ENCODE peak calls at places on chromosomes 11 and 22, in six cellular contexts. One of them, this sample, is unnamed.
A peak's percentile ranks its signal among the peaks of the same experiment; 100 is the strongest.

GRCh38 chr22:17570851-17571631 is 7.7 kb downstream of the SLC25A18 start:
- DNase-seq in A549: no peak
- DNase-seq in body of pancreas: peak; percentile 67
- DNase-seq in sigmoid colon: peak; percentile 98
- DNase-seq in erythroblast: no peak
- DNase-seq in adrenal gland: peak; percentile 73
- DNase-seq in this sample: no peak

GRCh38 chr22:47165338-47165931 is 403.0 kb downstream of the TBC1D22A start:
- DNase-seq in A549: no peak
- DNase-seq in body of pancreas: peak; percentile 10
- DNase-seq in sigmoid colon: peak; percentile 58
- DNase-seq in erythroblast: no peak
- DNase-seq in adrenal gland: peak; percentile 5
- DNase-seq in this sample: no peak

GRCh38 chr11:64843971-64844329 is 503 bp downstream of the CDC42BPG start:
- DNase-seq in A549: no peak
- DNase-seq in body of pancreas: peak; percentile 40
- DNase-seq in sigmoid colon: no peak
- DNase-seq in erythroblast: no peak
- DNase-seq in adrenal gland: no peak
- DNase-seq in this sample: no peak

GRCh38 chr11:2690596-2691354 is 9.0 kb downstream of the KCNQ1OT1 start:
- DNase-seq in A549: no peak
- DNase-seq in body of pancreas: peak; percentile 6
- DNase-seq in sigmoid colon: peak; percentile 43
- DNase-seq in erythroblast: no peak
- DNase-seq in adrenal gland: peak; percentile 12
- DNase-seq in this sample: no peak

GRCh38 chr22:43136255-43136654 is 6.9 kb downstream of the MCAT start:
- DNase-seq in A549: peak; percentile 25
- DNase-seq in body of pancreas: no peak
- DNase-seq in sigmoid colon: no peak
- DNase-seq in erythroblast: peak; percentile 68
- DNase-seq in adrenal gland: peak; percentile 49
- DNase-seq in this sample: peak; percentile 85

GRCh38 chr11:76805206-76805913 is 22.2 kb downstream of the TSKU start:
- DNase-seq in A549: peak; percentile 75
- DNase-seq in body of pancreas: no peak
- DNase-seq in sigmoid colon: no peak
- DNase-seq in erythroblast: no peak
- DNase-seq in adrenal gland: no peak
- DNase-seq in this sample: no peak

GRCh38 chr11:119691020-119691666 is 37.9 kb downstream of the NECTIN1 start:
- DNase-seq in A549: no peak
- DNase-seq in body of pancreas: no peak
- DNase-seq in sigmoid colon: no peak
- DNase-seq in erythroblast: no peak
- DNase-seq in adrenal gland: no peak
- DNase-seq in this sample: no peak

GRCh38 chr22:35648066-35649025 is at the start of gene APOL6:
- DNase-seq in A549: peak; percentile 23
- DNase-seq in body of pancreas: peak; percentile 26
- DNase-seq in sigmoid colon: peak; percentile 74
- DNase-seq in erythroblast: peak; percentile 82
- DNase-seq in adrenal gland: no peak
- DNase-seq in this sample: peak; percentile 43

GRCh38 chr11:44260081-44260480 is 49.9 kb downstream of the ALX4 start:
- DNase-seq in A549: no peak
- DNase-seq in body of pancreas: no peak
- DNase-seq in sigmoid colon: no peak
- DNase-seq in erythroblast: no peak
- DNase-seq in adrenal gland: no peak
- DNase-seq in this sample: no peak

GRCh38 chr11:3132271-3132781 is 32.8 kb downstream of the OSBPL5 start:
- DNase-seq in A549: no peak
- DNase-seq in body of pancreas: no peak
- DNase-seq in sigmoid colon: peak; percentile 46
- DNase-seq in erythroblast: no peak
- DNase-seq in adrenal gland: peak; percentile 6
- DNase-seq in this sample: no peak

GRCh38 chr11:118214210-118214914 is 10.4 kb downstream of the JAML start:
- DNase-seq in A549: no peak
- DNase-seq in body of pancreas: no peak
- DNase-seq in sigmoid colon: no peak
- DNase-seq in erythroblast: no peak
- DNase-seq in adrenal gland: peak; percentile 26
- DNase-seq in this sample: no peak

GRCh38 chr11:84091212-84091986 is 805.2 kb upstream of the CCDC90B start:
- DNase-seq in A549: no peak
- DNase-seq in body of pancreas: no peak
- DNase-seq in sigmoid colon: no peak
- DNase-seq in erythroblast: no peak
- DNase-seq in adrenal gland: peak; percentile 53
- DNase-seq in this sample: no peak

GRCh38 chr11:72189448-72190250 is 2.3 kb upstream of the FOLR1 start:
- DNase-seq in A549: no peak
- DNase-seq in body of pancreas: peak; percentile 51
- DNase-seq in sigmoid colon: no peak
- DNase-seq in erythroblast: no peak
- DNase-seq in adrenal gland: peak; percentile 21
- DNase-seq in this sample: no peak

GRCh38 chr11:96103102-96103501 is 179.2 kb upstream of the MTMR2 start:
- DNase-seq in A549: no peak
- DNase-seq in body of pancreas: no peak
- DNase-seq in sigmoid colon: no peak
- DNase-seq in erythroblast: no peak
- DNase-seq in adrenal gland: no peak
- DNase-seq in this sample: no peak

GRCh38 chr11:57475191-57475590 is 14.9 kb downstream of the RTN4RL2 start:
- DNase-seq in A549: no peak
- DNase-seq in body of pancreas: no peak
- DNase-seq in sigmoid colon: no peak
- DNase-seq in erythroblast: no peak
- DNase-seq in adrenal gland: no peak
- DNase-seq in this sample: no peak

GRCh38 chr22:50059185-50059880 is 1.2 kb upstream of the TTLL8 start:
- DNase-seq in A549: peak; percentile 29
- DNase-seq in body of pancreas: no peak
- DNase-seq in sigmoid colon: no peak
- DNase-seq in erythroblast: no peak
- DNase-seq in adrenal gland: no peak
- DNase-seq in this sample: no peak

GRCh38 chr11:90448280-90448679 is 225.4 kb upstream of the CHORDC1 start:
- DNase-seq in A549: no peak
- DNase-seq in body of pancreas: no peak
- DNase-seq in sigmoid colon: no peak
- DNase-seq in erythroblast: no peak
- DNase-seq in adrenal gland: no peak
- DNase-seq in this sample: no peak

GRCh38 chr11:65861533-65862183 is 1.4 kb downstream of the MUS81 start:
- DNase-seq in A549: no peak
- DNase-seq in body of pancreas: no peak
- DNase-seq in sigmoid colon: peak; percentile 70
- DNase-seq in erythroblast: no peak
- DNase-seq in adrenal gland: no peak
- DNase-seq in this sample: no peak

GRCh38 chr22:50139843-50140415 is 30.6 kb upstream of the PANX2 start:
- DNase-seq in A549: no peak
- DNase-seq in body of pancreas: no peak
- DNase-seq in sigmoid colon: no peak
- DNase-seq in erythroblast: no peak
- DNase-seq in adrenal gland: no peak
- DNase-seq in this sample: no peak

GRCh38 chr22:45422237-45422983 is 8.9 kb downstream of the RIBC2 start:
- DNase-seq in A549: no peak
- DNase-seq in body of pancreas: no peak
- DNase-seq in sigmoid colon: no peak
- DNase-seq in erythroblast: no peak
- DNase-seq in adrenal gland: no peak
- DNase-seq in this sample: no peak

GRCh38 chr11:103091024-103091423 is 936 bp downstream of the DCUN1D5 start:
- DNase-seq in A549: peak; percentile 22
- DNase-seq in body of pancreas: no peak
- DNase-seq in sigmoid colon: no peak
- DNase-seq in erythroblast: peak; percentile 57
- DNase-seq in adrenal gland: no peak
- DNase-seq in this sample: no peak

GRCh38 chr22:29916007-29916544 is 33.1 kb downstream of the MTMR3 start:
- DNase-seq in A549: no peak
- DNase-seq in body of pancreas: no peak
- DNase-seq in sigmoid colon: no peak
- DNase-seq in erythroblast: no peak
- DNase-seq in adrenal gland: no peak
- DNase-seq in this sample: no peak

GRCh38 chr11:9313648-9314290 is 624 bp downstream of the TMEM41B start:
- DNase-seq in A549: no peak
- DNase-seq in body of pancreas: no peak
- DNase-seq in sigmoid colon: peak; percentile 67
- DNase-seq in erythroblast: peak; percentile 75
- DNase-seq in adrenal gland: no peak
- DNase-seq in this sample: no peak

GRCh38 chr11:9310485-9310884 is 3.9 kb downstream of the TMEM41B start:
- DNase-seq in A549: no peak
- DNase-seq in body of pancreas: no peak
- DNase-seq in sigmoid colon: no peak
- DNase-seq in erythroblast: no peak
- DNase-seq in adrenal gland: no peak
- DNase-seq in this sample: no peak

GRCh38 chr11:9315078-9315688 is 790 bp upstream of the TMEM41B start:
- DNase-seq in A549: no peak
- DNase-seq in body of pancreas: peak; percentile 15
- DNase-seq in sigmoid colon: no peak
- DNase-seq in erythroblast: no peak
- DNase-seq in adrenal gland: no peak
- DNase-seq in this sample: no peak

GRCh38 chr11:9316334-9316733 is 1.9 kb upstream of the TMEM41B start:
- DNase-seq in A549: no peak
- DNase-seq in body of pancreas: no peak
- DNase-seq in sigmoid colon: no peak
- DNase-seq in erythroblast: no peak
- DNase-seq in adrenal gland: no peak
- DNase-seq in this sample: no peak

GRCh38 chr11:9314291-9315077 is at the start of gene TMEM41B:
- DNase-seq in A549: peak; percentile 99
- DNase-seq in body of pancreas: peak; percentile 99
- DNase-seq in sigmoid colon: peak; percentile 98
- DNase-seq in erythroblast: peak; percentile 99
- DNase-seq in adrenal gland: peak; percentile 98
- DNase-seq in this sample: peak; percentile 96
- TF ChIP-seq POLR2A in A549: peak; percentile 84
- TF ChIP-seq POLR2A in body of pancreas: peak; percentile 64
- TF ChIP-seq POLR2A in sigmoid colon: peak; percentile 65
- TF ChIP-seq POLR2A in erythroblast: peak; percentile 80
- TF ChIP-seq POLR2A in adrenal gland: peak; percentile 53
- TF ChIP-seq POLR2A in this sample: peak; percentile 93

GRCh38 chr11:114439229-114440120 is at the start of gene REXO2:
- DNase-seq in A549: peak; percentile 93
- DNase-seq in body of pancreas: peak; percentile 96
- DNase-seq in sigmoid colon: peak; percentile 98
- DNase-seq in erythroblast: peak; percentile 97
- DNase-seq in adrenal gland: peak; percentile 97
- DNase-seq in this sample: peak; percentile 83
- TF ChIP-seq POLR2A in A549: peak; percentile 41
- TF ChIP-seq POLR2A in body of pancreas: peak; percentile 71
- TF ChIP-seq POLR2A in sigmoid colon: peak; percentile 78
- TF ChIP-seq POLR2A in erythroblast: peak; percentile 95
- TF ChIP-seq POLR2A in adrenal gland: peak; percentile 27
- TF ChIP-seq POLR2A in this sample: no peak

DNA sequence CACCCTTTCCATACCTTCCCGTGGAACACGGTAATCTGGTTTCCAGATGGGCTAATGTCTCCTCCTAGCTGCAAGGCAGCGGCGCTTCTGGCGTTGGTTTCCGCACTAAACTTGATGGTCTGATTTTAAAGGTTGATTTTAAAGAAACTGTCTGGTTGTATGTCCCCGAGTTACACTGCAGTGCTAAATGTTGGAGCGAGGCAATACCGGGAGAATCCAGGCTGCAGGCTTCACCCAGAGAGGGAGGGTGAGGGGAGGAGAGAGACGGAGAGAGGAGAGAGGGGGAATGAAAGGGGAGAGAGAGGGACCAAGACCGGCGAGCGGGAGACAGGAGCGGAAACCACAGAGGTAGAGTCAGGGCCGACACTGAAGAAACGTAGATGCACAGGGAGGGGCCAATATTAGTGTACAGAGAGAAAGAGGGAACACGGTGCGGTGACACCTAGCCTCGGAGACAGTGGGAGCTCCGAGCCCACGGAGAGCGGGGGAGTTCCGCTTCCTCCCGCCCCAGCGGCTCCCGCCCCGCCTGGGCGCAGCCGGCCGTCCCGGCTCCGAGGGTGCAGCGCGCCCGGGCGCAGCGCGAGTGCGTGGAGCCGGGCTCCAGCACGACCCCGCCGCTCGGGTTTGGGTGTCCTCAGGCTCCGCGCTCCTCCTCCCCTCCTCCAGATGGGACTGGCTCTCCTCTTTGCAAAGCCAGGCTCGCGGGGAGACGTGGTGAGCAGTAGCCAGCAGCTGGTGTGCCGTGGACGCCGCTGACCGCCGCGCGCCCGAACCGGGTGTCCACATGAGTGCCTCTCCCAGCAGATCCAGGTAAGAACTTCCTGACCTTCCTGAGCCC is 71.9 kb upstream of the GRAMD1B start:
- DNase-seq in A549: peak; percentile 10
- DNase-seq in body of pancreas: no peak
- DNase-seq in sigmoid colon: no peak
- DNase-seq in erythroblast: no peak
- DNase-seq in adrenal gland: peak; percentile 41
- DNase-seq in this sample: peak; percentile 49
- TF ChIP-seq POLR2A in A549: no peak
- TF ChIP-seq POLR2A in body of pancreas: no peak
- TF ChIP-seq POLR2A in sigmoid colon: no peak
- TF ChIP-seq POLR2A in erythroblast: no peak
- TF ChIP-seq POLR2A in adrenal gland: no peak
- TF ChIP-seq POLR2A in this sample: peak; percentile 65

DNA sequence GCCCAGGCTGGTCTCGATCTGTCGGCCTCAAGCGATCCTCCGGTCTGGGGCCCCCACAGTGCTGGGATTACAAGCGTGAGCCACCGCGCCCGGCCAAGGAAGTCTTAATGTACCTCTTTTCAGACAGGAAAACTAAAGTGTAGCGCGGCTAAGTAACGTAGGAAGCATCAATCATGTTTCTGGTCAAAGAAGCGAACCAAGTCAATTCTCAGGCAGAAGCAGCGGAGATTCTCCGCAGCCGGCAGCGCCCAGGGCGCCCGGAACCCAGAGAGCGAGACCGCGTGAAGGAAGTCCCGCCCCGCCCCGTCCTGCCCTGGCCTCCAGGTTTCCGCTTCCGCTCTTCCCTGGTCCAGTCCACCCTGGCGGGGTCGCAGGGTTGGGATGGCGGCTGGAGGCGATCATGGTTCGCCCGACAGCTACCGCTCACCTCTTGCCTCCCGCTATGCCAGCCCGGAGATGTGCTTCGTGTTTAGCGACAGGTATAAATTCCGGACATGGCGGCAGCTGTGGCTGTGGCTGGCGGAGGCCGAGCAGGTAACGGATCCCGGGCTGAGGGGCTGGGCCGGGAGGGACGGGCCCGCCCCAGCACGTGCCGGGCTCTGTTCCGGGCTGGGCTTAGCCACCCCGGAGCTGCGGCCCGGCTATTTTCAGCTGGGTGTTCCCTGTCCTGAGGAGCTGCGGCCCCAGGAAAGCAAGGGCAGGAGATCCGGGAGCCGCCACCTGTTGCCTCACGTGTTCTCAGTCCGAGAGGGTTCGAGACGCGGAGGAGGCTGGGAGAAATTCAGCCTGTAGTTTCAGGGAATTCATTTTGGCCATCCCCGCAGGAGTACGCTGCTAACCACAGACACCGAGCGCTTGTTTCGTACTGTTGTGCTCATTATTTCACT is at the start of gene ADSL:
- DNase-seq in A549: peak; percentile 82
- DNase-seq in body of pancreas: peak; percentile 84
- DNase-seq in sigmoid colon: peak; percentile 93
- DNase-seq in erythroblast: peak; percentile 89
- DNase-seq in adrenal gland: peak; percentile 91
- DNase-seq in this sample: peak; percentile 79
- TF ChIP-seq POLR2A in A549: peak; percentile 95
- TF ChIP-seq POLR2A in body of pancreas: peak; percentile 62
- TF ChIP-seq POLR2A in sigmoid colon: peak; percentile 77
- TF ChIP-seq POLR2A in erythroblast: peak; percentile 92
- TF ChIP-seq POLR2A in adrenal gland: peak; percentile 87
- TF ChIP-seq POLR2A in this sample: peak; percentile 96